ENCODE peak calls at places on chromosomes 1 and 21, in four cellular contexts. One of them, this sample, is unnamed.

GRCh38 chr1:224528900-224529299 is 87.2 kb upstream of the CNIH3 start:
- DNase-seq in mesendoderm: peak; percentile 55
- DNase-seq in IMR-90: peak; percentile 89
- DNase-seq in H9: no peak
- DNase-seq in this sample: no peak

GRCh38 chr1:5620997-5621396 is 371.2 kb downstream of the NPHP4 start:
- DNase-seq in IMR-90: no peak
- DNase-seq in H9: peak; percentile 80
- DNase-seq in mesendoderm: peak; percentile 86
- DNase-seq in this sample: no peak

GRCh38 chr1:94736073-94736472 is 84.1 kb upstream of the SLC44A3 start:
- DNase-seq in IMR-90: no peak
- DNase-seq in H9: no peak
- DNase-seq in mesendoderm: no peak
- DNase-seq in this sample: no peak

GRCh38 chr1:1091344-1092148 is 17.4 kb upstream of the RNF223 start:
- DNase-seq in H9: peak; percentile 38
- DNase-seq in mesendoderm: no peak
- DNase-seq in IMR-90: no peak
- DNase-seq in this sample: no peak

GRCh38 chr1:156705321-156705917 is at the start of gene CRABP2:
- DNase-seq in H9: no peak
- DNase-seq in mesendoderm: peak; percentile 80
- DNase-seq in IMR-90: no peak
- DNase-seq in this sample: peak; percentile 64

GRCh38 chr21:37742532-37742931 is 173.7 kb downstream of the KCNJ6 start:
- DNase-seq in IMR-90: peak; percentile 4
- DNase-seq in mesendoderm: no peak
- DNase-seq in H9: no peak
- DNase-seq in this sample: no peak

GRCh38 chr1:87246436-87246835 is 82.2 kb upstream of the LMO4 start:
- DNase-seq in H9: no peak
- DNase-seq in IMR-90: no peak
- DNase-seq in mesendoderm: no peak
- DNase-seq in this sample: no peak

GRCh38 chr1:234525156-234525774 is 46.3 kb upstream of the TARBP1 start:
- DNase-seq in H9: no peak
- DNase-seq in mesendoderm: peak; percentile 38
- DNase-seq in IMR-90: no peak
- DNase-seq in this sample: no peak

GRCh38 chr21:10616535-10616934 is 95.2 kb downstream of the TPTE start:
- DNase-seq in mesendoderm: no peak
- DNase-seq in IMR-90: no peak
- DNase-seq in H9: no peak
- DNase-seq in this sample: no peak

GRCh38 chr1:205704891-205705290 is 24.6 kb upstream of the SLC45A3 start:
- DNase-seq in IMR-90: no peak
- DNase-seq in H9: no peak
- DNase-seq in mesendoderm: no peak
- DNase-seq in this sample: no peak

GRCh38 chr1:38941527-38942019 is at the start of gene RHBDL2:
- DNase-seq in H9: peak; percentile 29
- DNase-seq in IMR-90: peak; percentile 38
- DNase-seq in mesendoderm: no peak
- DNase-seq in this sample: peak; percentile 60

GRCh38 chr1:65444128-65444527 is 23.7 kb downstream of the LEPR start:
- DNase-seq in H9: no peak
- DNase-seq in IMR-90: no peak
- DNase-seq in mesendoderm: no peak
- DNase-seq in this sample: no peak

GRCh38 chr1:43455205-43455889 is 1.6 kb upstream of the HYI start:
- DNase-seq in H9: no peak
- DNase-seq in IMR-90: no peak
- DNase-seq in mesendoderm: no peak
- DNase-seq in this sample: no peak

GRCh38 chr1:2823921-2824660 is 22.6 kb upstream of the TTC34 start:
- DNase-seq in mesendoderm: no peak
- DNase-seq in IMR-90: no peak
- DNase-seq in H9: no peak
- DNase-seq in this sample: no peak

GRCh38 chr1:2820731-2821372 is 19.4 kb upstream of the TTC34 start:
- DNase-seq in H9: no peak
- DNase-seq in mesendoderm: no peak
- DNase-seq in IMR-90: no peak
- DNase-seq in this sample: no peak

GRCh38 chr1:2821373-2821955 is 20.0 kb upstream of the TTC34 start:
- DNase-seq in mesendoderm: no peak
- DNase-seq in IMR-90: no peak
- DNase-seq in H9: no peak
- DNase-seq in this sample: no peak

GRCh38 chr1:2821970-2822620 is 20.6 kb upstream of the TTC34 start:
- DNase-seq in IMR-90: no peak
- DNase-seq in mesendoderm: peak; percentile 20
- DNase-seq in H9: no peak
- DNase-seq in this sample: no peak

DNA sequence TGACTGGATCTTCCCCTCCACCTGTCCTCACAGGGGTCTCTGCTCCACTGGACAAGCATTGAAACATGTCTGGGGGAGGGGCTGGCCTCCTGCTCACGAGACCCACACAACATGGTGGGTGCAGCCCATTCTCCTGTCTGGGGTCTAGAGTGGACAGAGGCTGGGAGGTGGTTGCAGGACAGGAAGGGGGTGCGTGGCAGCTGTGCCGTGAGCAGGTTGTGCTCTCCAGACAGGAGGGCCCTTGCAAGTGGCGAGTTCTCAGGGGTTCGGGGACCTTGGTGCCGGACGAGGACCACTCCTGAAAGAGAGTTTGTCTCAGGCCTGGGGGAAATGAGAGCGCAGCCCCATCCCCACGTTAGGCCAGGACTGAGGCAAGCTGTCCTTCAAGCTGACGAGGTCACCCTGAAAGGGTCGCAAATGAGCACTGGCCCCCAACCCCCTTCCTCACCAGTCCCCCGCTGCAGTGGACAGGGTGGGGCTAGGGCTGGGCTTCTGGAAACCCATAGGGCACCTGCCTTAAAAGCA is 21.2 kb upstream of the TTC34 start:
- DNase-seq in mesendoderm: no peak
- DNase-seq in H9: no peak
- DNase-seq in IMR-90: no peak
- DNase-seq in this sample: no peak
- H3K56ac ChIP-seq in mesendoderm: no peak overlapping the region
- H3K56ac ChIP-seq in H9: no peak overlapping the region
- H3K56ac ChIP-seq in IMR-90: no peak overlapping the region
- H3K56ac ChIP-seq in this sample: no peak overlapping the region

GRCh38 chr1:206955476-206956312 is 9.4 kb upstream of the PIGR start:
- DNase-seq in H9: no peak
- DNase-seq in IMR-90: no peak
- DNase-seq in mesendoderm: peak; percentile 54
- DNase-seq in this sample: no peak

GRCh38 chr1:206960676-206961386 is 9.4 kb downstream of the FCAMR start:
- DNase-seq in IMR-90: no peak
- DNase-seq in H9: no peak
- DNase-seq in mesendoderm: no peak
- DNase-seq in this sample: no peak

GRCh38 chr1:206957639-206958038 is 11.4 kb upstream of the PIGR start:
- DNase-seq in IMR-90: no peak
- DNase-seq in mesendoderm: no peak
- DNase-seq in H9: no peak
- DNase-seq in this sample: no peak

GRCh38 chr1:206956313-206956597 is 10.0 kb upstream of the PIGR start:
- DNase-seq in mesendoderm: no peak
- DNase-seq in IMR-90: no peak
- DNase-seq in H9: no peak
- DNase-seq in this sample: no peak

DNA sequence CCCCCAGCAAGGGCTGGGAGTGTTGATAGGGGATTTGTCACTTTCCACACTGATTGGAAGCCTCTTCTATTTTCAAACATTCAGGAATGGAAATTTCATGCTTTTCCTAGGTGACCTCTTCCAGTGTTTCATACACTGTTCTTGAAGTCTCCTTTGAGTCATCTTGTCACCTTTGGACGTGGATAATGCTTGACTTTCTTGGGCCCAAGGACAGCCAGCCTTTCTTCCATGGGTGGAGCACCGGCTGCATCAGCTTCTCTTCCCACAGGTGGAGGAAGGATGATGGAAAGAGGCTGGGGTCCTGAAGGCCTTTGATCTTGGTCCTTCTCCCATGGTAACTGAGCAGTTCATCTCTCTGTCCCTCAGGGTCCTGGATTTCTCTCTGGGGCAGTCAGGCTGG is 11.9 kb upstream of the PIGR start:
- DNase-seq in mesendoderm: no peak
- DNase-seq in IMR-90: no peak
- DNase-seq in H9: no peak
- DNase-seq in this sample: no peak
- H3K56ac ChIP-seq in mesendoderm: no peak overlapping the region
- H3K56ac ChIP-seq in IMR-90: no peak overlapping the region
- H3K56ac ChIP-seq in H9: no peak overlapping the region
- H3K56ac ChIP-seq in this sample: no peak overlapping the region

DNA sequence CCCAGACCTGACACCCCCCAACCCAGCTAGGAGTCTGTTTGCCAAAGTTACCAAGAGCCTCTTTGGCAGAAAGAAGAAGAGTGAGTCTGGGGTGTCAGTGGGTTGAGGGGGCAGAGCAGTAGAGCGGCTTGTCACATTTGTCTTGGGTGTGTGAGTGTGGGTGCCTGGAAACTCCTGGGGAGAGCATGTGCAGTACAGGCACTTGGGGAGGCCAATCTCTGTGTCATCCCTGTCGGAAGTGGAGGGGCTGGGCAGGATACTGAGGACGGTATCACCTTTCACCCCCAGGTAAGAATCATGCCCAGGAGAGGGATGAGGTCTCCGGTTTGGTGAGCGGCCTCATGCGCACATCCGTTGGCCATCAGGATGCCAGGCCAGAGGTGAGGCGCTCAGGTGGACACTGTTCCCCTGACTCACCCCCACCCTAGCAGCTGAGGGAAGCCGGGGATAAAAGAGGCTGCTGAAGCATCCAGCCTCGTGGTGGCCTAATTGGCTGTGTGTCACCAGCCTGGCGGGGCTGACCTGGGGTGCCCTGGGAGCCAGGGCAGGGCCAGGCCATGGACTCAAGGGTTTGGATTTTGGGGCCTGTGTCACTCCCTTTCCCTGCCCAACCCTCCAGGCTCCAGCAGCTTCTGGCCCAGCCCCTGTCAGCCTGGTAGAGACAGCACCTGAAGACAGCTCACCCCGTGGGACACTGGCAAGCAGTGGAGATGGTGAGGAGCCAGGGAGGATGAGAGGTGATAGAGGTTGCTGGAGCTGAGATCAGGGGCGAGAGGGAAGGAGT is 3.3 kb downstream of the PLK3 start:
- DNase-seq in IMR-90: no peak
- DNase-seq in H9: no peak
- DNase-seq in mesendoderm: no peak
- DNase-seq in this sample: no peak
- H3K56ac ChIP-seq in IMR-90: no peak overlapping the region
- H3K56ac ChIP-seq in H9: no peak overlapping the region
- H3K56ac ChIP-seq in mesendoderm: no peak overlapping the region
- H3K56ac ChIP-seq in this sample: no peak overlapping the region

GRCh38 chr1:236953161-236953560 is 51.1 kb downstream of the MT1HL1 start:
- DNase-seq in mesendoderm: peak; percentile 14
- DNase-seq in H9: no peak
- DNase-seq in IMR-90: no peak
- DNase-seq in this sample: no peak
- H3K56ac ChIP-seq in mesendoderm: no peak overlapping the region
- H3K56ac ChIP-seq in H9: no peak overlapping the region
- H3K56ac ChIP-seq in IMR-90: no peak overlapping the region
- H3K56ac ChIP-seq in this sample: no peak overlapping the region

GRCh38 chr1:67446893-67447292 is 16.7 kb upstream of the SERBP1 start:
- DNase-seq in H9: no peak
- DNase-seq in IMR-90: no peak
- DNase-seq in mesendoderm: no peak
- DNase-seq in this sample: no peak
- H3K56ac ChIP-seq in H9: no peak overlapping the region
- H3K56ac ChIP-seq in IMR-90: no peak overlapping the region
- H3K56ac ChIP-seq in mesendoderm: no peak overlapping the region
- H3K56ac ChIP-seq in this sample: no peak overlapping the region

DNA sequence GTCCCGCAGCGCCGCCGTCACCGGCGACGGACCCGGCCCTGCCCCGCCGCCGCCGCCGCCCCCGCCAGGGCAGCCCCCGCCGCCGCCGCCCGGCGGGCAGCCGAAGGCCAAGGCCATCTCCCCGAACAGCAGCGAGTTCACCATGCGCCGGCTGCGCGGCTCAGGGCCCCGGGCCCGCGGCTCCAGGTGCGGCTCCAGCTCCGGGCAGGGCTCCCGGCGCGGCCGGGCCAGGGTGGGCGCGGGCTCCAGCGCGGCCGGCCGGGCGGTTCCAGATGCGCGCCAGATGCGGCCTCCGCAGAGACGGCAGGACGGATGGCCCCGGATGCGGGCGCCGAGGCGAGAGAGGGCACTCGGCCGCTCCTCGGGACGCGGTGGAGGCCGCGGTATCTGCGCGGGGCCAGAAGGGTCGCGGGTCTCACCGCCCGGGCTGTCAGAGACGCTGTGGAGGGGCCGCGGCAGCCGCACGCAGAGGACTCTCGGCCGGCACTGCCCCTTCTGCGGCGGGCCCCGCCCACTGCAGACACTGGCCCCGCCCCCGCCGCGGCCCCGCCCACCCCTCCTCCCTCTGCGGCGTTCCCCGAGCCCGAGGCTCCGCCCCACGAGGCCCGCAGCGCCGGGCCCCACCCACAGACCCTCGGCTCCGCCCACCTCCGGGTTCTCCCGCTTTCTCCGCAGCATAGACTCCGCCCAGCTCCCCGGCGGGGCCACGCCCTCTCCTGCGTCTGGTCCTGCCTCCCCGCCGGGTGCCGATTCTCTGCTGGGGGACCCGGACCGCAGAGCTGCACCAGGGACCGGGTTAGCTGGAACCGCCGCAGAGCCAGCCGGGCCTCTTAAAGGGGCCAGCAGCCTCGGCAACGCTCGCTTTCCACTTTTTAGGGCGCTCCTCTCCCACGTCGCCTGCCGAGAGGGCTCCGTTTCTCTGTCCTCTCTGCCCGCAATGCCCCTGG is at the start of gene IFFO2:
- DNase-seq in IMR-90: peak; percentile 90
- DNase-seq in mesendoderm: peak; percentile 94
- DNase-seq in H9: peak; percentile 96
- DNase-seq in this sample: peak; percentile 91
- H3K56ac ChIP-seq in IMR-90: peak within 1 kb of the TSS; percentile 54
- H3K56ac ChIP-seq in mesendoderm: peak within 1 kb of the TSS; percentile 88
- H3K56ac ChIP-seq in H9: no peak within 1 kb of the TSS
- H3K56ac ChIP-seq in this sample: no peak within 1 kb of the TSS

GRCh38 chr1:80349218-80349617 is 1342.7 kb upstream of the ADGRL4 start:
- DNase-seq in IMR-90: no peak
- DNase-seq in mesendoderm: peak; percentile 1
- DNase-seq in H9: peak; percentile 42
- DNase-seq in this sample: no peak
- H3K56ac ChIP-seq in IMR-90: no peak overlapping the region
- H3K56ac ChIP-seq in mesendoderm: no peak overlapping the region
- H3K56ac ChIP-seq in H9: no peak overlapping the region
- H3K56ac ChIP-seq in this sample: no peak overlapping the region

DNA sequence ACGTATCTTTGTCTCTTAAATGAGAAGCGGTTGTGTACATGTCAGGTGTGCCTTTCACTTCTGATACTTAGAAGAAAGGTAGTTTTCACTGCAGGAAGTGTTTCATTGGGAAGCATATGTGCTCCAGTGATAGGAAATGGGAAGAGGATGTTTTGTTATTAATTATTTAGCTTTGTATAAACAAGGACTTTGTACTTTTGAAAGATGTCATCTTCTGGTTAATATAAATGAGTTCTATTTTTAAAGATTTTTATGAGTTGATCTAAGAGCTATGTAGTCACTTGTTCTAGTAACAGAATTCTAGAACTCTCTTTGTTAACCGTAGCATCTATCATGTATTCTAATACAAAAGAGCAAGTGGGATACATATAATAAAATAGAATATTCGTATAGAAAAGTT is 130.5 kb downstream of the RASAL2 start:
- DNase-seq in IMR-90: no peak
- DNase-seq in H9: no peak
- DNase-seq in mesendoderm: no peak
- DNase-seq in this sample: no peak
- H3K56ac ChIP-seq in IMR-90: no peak overlapping the region
- H3K56ac ChIP-seq in H9: no peak overlapping the region
- H3K56ac ChIP-seq in mesendoderm: no peak overlapping the region
- H3K56ac ChIP-seq in this sample: no peak overlapping the region

This sample was measured in H1.